ENCODE peak calls at places on chromosome 1, in six cellular contexts. D, Q, N, K, A and V are unnamed samples.
A peak's percentile ranks its signal among the peaks of the same experiment; 100 is the strongest.

GRCh38 chr1:200483491-200484143 is 73.8 kb upstream of the ZNF281 start:
- DNase-seq in D (no peak), Q (no peak), N (no peak), K (no peak), A (no peak), V (no peak)

GRCh38 chr1:241413974-241414373 is 57.0 kb upstream of the RGS7 start:
- DNase-seq in D (no peak), Q (no peak), N (no peak), K (no peak), A (no peak), V (no peak)

GRCh38 chr1:31238986-31239613 is 587 bp downstream of the NKAIN1 start:
- DNase-seq in D (no peak), Q (peak; percentile 58), N (peak; percentile 55), K (no peak), A (no peak), V (no peak)

GRCh38 chr1:243598433-243598832 is 251.6 kb downstream of the AKT3 start:
- DNase-seq in D (no peak), Q (no peak), N (no peak), K (peak; percentile 28), A (no peak), V (no peak)

GRCh38 chr1:228802386-228803221 is 67.3 kb downstream of the RHOU start:
- DNase-seq in D (no peak), Q (no peak), N (no peak), K (no peak), A (no peak), V (no peak)

GRCh38 chr1:40877681-40878080 is 15.5 kb upstream of the CITED4 start:
- DNase-seq in D (peak; percentile 27), Q (no peak), N (no peak), K (no peak), A (peak; percentile 84), V (no peak)

GRCh38 chr1:97906567-97907228 is 14.1 kb downstream of the DPYD start:
- DNase-seq in D (peak; percentile 18), Q (no peak), N (no peak), K (no peak), A (peak; percentile 75), V (no peak)

GRCh38 chr1:109898842-109899241 is 11.8 kb upstream of the CSF1 start:
- DNase-seq in D (no peak), Q (no peak), N (no peak), K (no peak), A (no peak), V (no peak)

GRCh38 chr1:68010094-68010493 is 40.3 kb downstream of the DIRAS3 start:
- DNase-seq in D (no peak), Q (no peak), N (no peak), K (no peak), A (no peak), V (no peak)
- TF ChIP-seq CTCF in D (peak; percentile 34), Q (no peak), N (no peak), K (no peak), A (no peak), V (peak; percentile 54)

GRCh38 chr1:90705910-90706309 is 11.2 kb downstream of the BARHL2 start:
- DNase-seq in D (no peak), Q (no peak), N (no peak), K (no peak), A (no peak), V (no peak)
- TF ChIP-seq CTCF in D (no peak), Q (no peak), N (no peak), K (no peak), A (no peak), V (no peak)

GRCh38 chr1:9262587-9262986 is 28.0 kb downstream of the H6PD start:
- DNase-seq in D (no peak), Q (no peak), N (no peak), K (no peak), A (no peak), V (no peak)
- TF ChIP-seq CTCF in D (no peak), Q (no peak), N (no peak), K (no peak), A (no peak), V (no peak)

DNA sequence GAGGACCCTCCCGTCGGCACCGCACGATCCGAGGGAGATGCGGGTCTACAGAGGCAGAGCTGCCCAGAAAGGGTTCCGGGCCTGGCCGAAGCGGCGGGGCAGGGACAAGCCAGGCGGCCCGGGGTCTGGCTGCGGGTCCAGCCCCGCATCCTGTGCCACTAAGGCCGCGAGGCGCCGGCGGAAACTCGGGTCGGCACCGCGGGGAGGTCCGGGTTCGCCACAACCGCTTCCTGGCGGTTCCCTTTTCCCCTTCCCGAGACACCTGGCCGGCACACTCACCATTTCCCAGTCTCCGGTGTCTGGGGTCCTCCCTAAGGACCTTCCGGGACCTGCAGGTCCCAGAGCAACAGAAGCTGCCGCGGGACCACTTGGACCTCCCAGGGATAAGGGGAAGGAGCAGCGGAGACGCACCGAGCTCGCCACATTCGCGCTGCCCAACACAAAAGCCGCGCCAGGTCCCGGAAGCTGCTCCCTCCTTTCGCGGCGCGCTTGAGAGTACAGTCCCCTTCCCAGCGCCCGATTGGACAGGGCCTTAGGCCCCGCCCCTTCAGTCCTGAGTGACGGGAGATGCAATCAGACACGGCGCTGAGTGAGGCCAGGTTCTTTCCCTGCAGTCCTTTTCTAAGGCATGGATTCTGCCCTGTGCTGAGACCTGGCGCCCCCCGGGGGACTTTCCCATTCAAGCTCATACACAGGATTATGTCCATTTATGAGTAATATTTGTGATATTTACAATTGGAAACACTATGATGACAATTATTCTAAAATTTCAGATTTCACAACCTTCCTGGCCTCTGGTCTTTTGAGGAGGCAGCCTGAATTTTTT is at the start of gene ZNF670:
- DNase-seq in D (peak; percentile 94), Q (peak; percentile 96), N (peak; percentile 99), K (peak; percentile 83), A (peak; percentile 96), V (peak; percentile 91)
- TF ChIP-seq CTCF in D (no peak), Q (no peak), N (no peak), K (no peak), A (no peak), V (no peak)

GRCh38 chr1:220336391-220337065 is 64.3 kb upstream of the RAB3GAP2 start:
- DNase-seq in D (no peak), Q (no peak), N (no peak), K (no peak), A (no peak), V (no peak)

GRCh38 chr1:220335668-220336067 is 63.4 kb upstream of the RAB3GAP2 start:
- DNase-seq in D (no peak), Q (peak; percentile 82), N (no peak), K (no peak), A (no peak), V (no peak)

GRCh38 chr1:220342853-220343252 is 70.6 kb upstream of the RAB3GAP2 start:
- DNase-seq in D (no peak), Q (no peak), N (no peak), K (no peak), A (no peak), V (no peak)

GRCh38 chr1:220338759-220339158 is 66.5 kb upstream of the RAB3GAP2 start:
- DNase-seq in D (no peak), Q (no peak), N (no peak), K (no peak), A (no peak), V (no peak)

GRCh38 chr1:220339581-220339980 is 67.3 kb upstream of the RAB3GAP2 start:
- DNase-seq in D (no peak), Q (no peak), N (no peak), K (no peak), A (no peak), V (no peak)
- TF ChIP-seq CTCF in D (no peak), Q (no peak), N (no peak), K (no peak), A (no peak), V (no peak)

GRCh38 chr1:50488876-50489275 is 65.6 kb upstream of the DMRTA2 start:
- DNase-seq in D (no peak), Q (no peak), N (no peak), K (no peak), A (no peak), V (no peak)

GRCh38 chr1:50490640-50491039 is 67.4 kb upstream of the DMRTA2 start:
- DNase-seq in D (no peak), Q (no peak), N (no peak), K (no peak), A (no peak), V (no peak)

GRCh38 chr1:50491142-50491541 is 67.9 kb upstream of the DMRTA2 start:
- DNase-seq in D (no peak), Q (no peak), N (no peak), K (no peak), A (no peak), V (no peak)

GRCh38 chr1:50487725-50488124 is 64.5 kb upstream of the DMRTA2 start:
- DNase-seq in D (no peak), Q (no peak), N (no peak), K (no peak), A (no peak), V (no peak)

DNA sequence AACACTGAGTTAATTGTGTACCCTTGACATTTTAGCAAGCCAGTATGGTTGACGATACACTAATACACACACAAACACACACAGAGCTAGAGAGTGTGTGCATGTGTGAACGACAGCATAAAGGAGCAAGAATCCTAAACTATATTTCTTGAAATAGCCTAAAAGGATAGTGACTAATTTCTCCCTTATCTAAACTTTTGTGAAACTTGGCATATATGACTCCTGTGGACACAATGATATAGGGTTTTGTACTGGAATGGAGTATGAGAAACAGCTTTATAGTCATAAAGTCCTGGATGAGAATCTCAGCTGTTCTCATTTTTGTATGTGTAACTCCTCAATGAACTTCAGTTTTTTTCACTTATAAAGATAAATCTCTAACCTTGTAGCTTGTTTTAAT is 65.2 kb upstream of the DMRTA2 start:
- DNase-seq in D (no peak), Q (no peak), N (no peak), K (no peak), A (no peak), V (no peak)
- TF ChIP-seq CTCF in D (no peak), Q (no peak), N (no peak), K (no peak), A (no peak), V (no peak)

GRCh38 chr1:234537236-234537635 is 58.3 kb upstream of the TARBP1 start:
- DNase-seq in D (no peak), Q (no peak), N (no peak), K (no peak), A (no peak), V (no peak)
- TF ChIP-seq CTCF in D (no peak), Q (no peak), N (no peak), K (no peak), A (no peak), V (no peak)

GRCh38 chr1:202361224-202361623 is 12.7 kb downstream of the PPP1R12B start:
- DNase-seq in D (no peak), Q (no peak), N (no peak), K (no peak), A (no peak), V (no peak)

GRCh38 chr1:202361701-202362100 is 13.2 kb downstream of the PPP1R12B start:
- DNase-seq in D (no peak), Q (no peak), N (no peak), K (no peak), A (no peak), V (no peak)

GRCh38 chr1:202365092-202365815 is 16.8 kb downstream of the PPP1R12B start:
- DNase-seq in D (no peak), Q (no peak), N (no peak), K (no peak), A (no peak), V (no peak)

GRCh38 chr1:202367200-202367742 is 18.8 kb downstream of the PPP1R12B start:
- DNase-seq in D (no peak), Q (no peak), N (no peak), K (no peak), A (no peak), V (no peak)

GRCh38 chr1:202362212-202362611 is 13.7 kb downstream of the PPP1R12B start:
- DNase-seq in D (no peak), Q (no peak), N (no peak), K (no peak), A (no peak), V (no peak)
- TF ChIP-seq CTCF in D (no peak), Q (no peak), N (no peak), K (no peak), A (no peak), V (no peak)